ENCODE peak calls at places on chromosomes 2 and 18, in five cellular contexts. S is A172; T is effector memory CD8-positive, alpha-beta T cell; Q is GM13976; C is tibial artery. Z is an unnamed sample.

GRCh38 chr18:75582406-75582821 is 154.9 kb upstream of the SMIM21 start:
- DNase-seq in C (no peak), Q (no peak), S (peak), T (no peak), Z (no peak)

GRCh38 chr18:13192970-13193369 is 25.6 kb upstream of the LDLRAD4 start:
- DNase-seq in S (no peak), T (no peak), Q (no peak), C (no peak), Z (no peak)

GRCh38 chr2:150062416-150062815 is 425.1 kb downstream of the RND3 start:
- DNase-seq in Q (no peak), T (no peak), S (no peak), C (no peak), Z (no peak)

GRCh38 chr2:114729025-114729424 is 286.6 kb downstream of the DPP10 start:
- DNase-seq in Q (no peak), T (no peak), C (no peak), S (no peak), Z (no peak)

GRCh38 chr18:40841473-40841872 is 1113.6 kb upstream of the PIK3C3 start:
- DNase-seq in T (no peak), C (no peak), S (peak), Q (no peak), Z (no peak)

GRCh38 chr2:103788875-103789715 is 1027.3 kb downstream of the TMEM182 start:
- DNase-seq in C (no peak), S (peak), Q (no peak), T (no peak), Z (no peak)

GRCh38 chr2:49241991-49242390 is 87.7 kb upstream of the FSHR start:
- DNase-seq in T (no peak), C (no peak), Q (no peak), S (no peak), Z (no peak)

GRCh38 chr2:101515512-101515911 is 40.6 kb upstream of the RFX8 start:
- DNase-seq in C (no peak), Q (no peak), T (no peak), S (peak), Z (no peak)

GRCh38 chr2:43426305-43427031 is 169.4 kb downstream of the THADA start:
- DNase-seq in C (peak), Q (peak), S (peak), T (peak), Z (no peak)

GRCh38 chr2:241514986-241515737 is 6.8 kb upstream of the STK25 start:
- DNase-seq in Q (peak), T (no peak), C (no peak), S (no peak), Z (no peak)

Z was measured in coronary artery.